ENCODE peak calls at places on chromosome 14, in eight cellular contexts. V, I, C, P, K, T, M and G are unnamed samples.

GRCh38 chr14:104293231-104293841 is 154.9 kb downstream of the KIF26A start:
- DNase-seq in C (no peak), V (peak; percentile 6), I (peak; percentile 10), P (no peak), K (no peak), M (no peak), T (no peak), G (no peak)

GRCh38 chr14:99273025-99273723 is 1.2 kb upstream of the BCL11B start:
- DNase-seq in P (peak; percentile 53), I (no peak), C (peak; percentile 51), M (no peak), V (no peak), T (no peak), K (peak; percentile 58), G (no peak)

GRCh38 chr14:90053044-90053443 is 8.8 kb upstream of the KCNK13 start:
- DNase-seq in K (no peak), I (no peak), T (no peak), M (no peak), C (no peak), P (no peak), V (peak; percentile 61), G (no peak)

GRCh38 chr14:78530078-78530477 is 359.9 kb downstream of the NRXN3 start:
- DNase-seq in K (no peak), M (no peak), P (peak; percentile 45), T (no peak), V (peak; percentile 23), C (no peak), I (no peak), G (peak; percentile 36)

GRCh38 chr14:46290706-46291105 is 360.9 kb downstream of the RPL10L start:
- DNase-seq in T (no peak), K (no peak), P (no peak), C (no peak), I (no peak), M (no peak), V (no peak), G (no peak)

GRCh38 chr14:97468220-97468619 is 671.0 kb downstream of the VRK1 start:
- DNase-seq in K (no peak), I (no peak), V (no peak), C (no peak), T (no peak), P (no peak), M (no peak), G (no peak)

GRCh38 chr14:92577321-92577742 is 63.8 kb downstream of the RIN3 start:
- DNase-seq in P (no peak), K (peak; percentile 41), V (no peak), I (no peak), T (no peak), C (no peak), M (no peak), G (no peak)

GRCh38 chr14:65237956-65238355 is 135.6 kb upstream of the MAX start:
- DNase-seq in P (no peak), T (no peak), V (no peak), C (no peak), M (peak; percentile 85), I (no peak), K (no peak), G (peak; percentile 89)

GRCh38 chr14:22821193-22822016 is 6.2 kb upstream of the SLC7A7 start:
- DNase-seq in I (no peak), K (no peak), M (no peak), T (no peak), V (no peak), C (peak; percentile 64), P (no peak), G (no peak)

GRCh38 chr14:69571879-69572633 is 2.6 kb downstream of the CCDC177 start:
- DNase-seq in M (no peak), V (peak; percentile 33), P (peak; percentile 8), I (no peak), C (no peak), T (no peak), K (no peak), G (no peak)

GRCh38 chr14:95282354-95282985 is 37.2 kb downstream of the CLMN start:
- DNase-seq in C (no peak), P (no peak), I (no peak), K (no peak), M (no peak), V (no peak), T (no peak), G (no peak)

GRCh38 chr14:72679591-72680151 is 214.2 kb downstream of the DPF3 start:
- DNase-seq in I (no peak), P (no peak), T (no peak), C (peak; percentile 72), V (no peak), K (no peak), M (no peak), G (no peak)

GRCh38 chr14:48563465-48563864 is 888.1 kb upstream of the MDGA2 start:
- DNase-seq in P (no peak), T (no peak), M (peak; percentile 95), K (no peak), C (no peak), V (peak; percentile 94), I (no peak), G (no peak)

GRCh38 chr14:104881369-104881979 is 16.4 kb downstream of the CEP170B start:
- DNase-seq in C (peak; percentile 97), V (no peak), I (no peak), K (no peak), P (peak; percentile 34), T (no peak), M (no peak), G (no peak)

GRCh38 chr14:24441904-24442239 is 704 bp downstream of the SDR39U1 start:
- DNase-seq in C (peak; percentile 49), K (no peak), T (no peak), I (no peak), V (peak; percentile 46), P (no peak), M (no peak), G (no peak)

GRCh38 chr14:55160989-55161388 is 30.4 kb downstream of the DLGAP5 start:
- DNase-seq in V (peak; percentile 79), T (no peak), K (no peak), C (peak; percentile 2), P (peak; percentile 32), I (no peak), M (no peak), G (peak; percentile 23)

GRCh38 chr14:55097894-55098560 is 31.0 kb upstream of the LGALS3 start:
- DNase-seq in I (peak; percentile 65), P (peak; percentile 57), K (peak; percentile 22), M (no peak), T (no peak), C (no peak), V (peak; percentile 68), G (no peak)

GRCh38 chr14:90023176-90023896 is 38.5 kb upstream of the KCNK13 start:
- DNase-seq in V (peak; percentile 73), P (no peak), K (no peak), C (no peak), I (no peak), T (no peak), M (no peak), G (no peak)

GRCh38 chr14:24167527-24168114 is 4.3 kb upstream of the REC8 start:
- DNase-seq in C (no peak), P (no peak), V (no peak), M (no peak), K (no peak), I (no peak), T (no peak), G (peak; percentile 57)

GRCh38 chr14:68622856-68623255 is 170.0 kb downstream of the ZFP36L1 start:
- DNase-seq in V (no peak), T (no peak), I (no peak), C (no peak), P (no peak), K (no peak), M (no peak), G (no peak)

GRCh38 chr14:104559043-104559768 is 20.4 kb upstream of the C14orf180 start:
- DNase-seq in I (no peak), K (no peak), C (no peak), T (no peak), P (no peak), M (no peak), V (no peak), G (no peak)

GRCh38 chr14:65854215-65854614 is 441.7 kb downstream of the FUT8 start:
- DNase-seq in C (peak; percentile 44), V (no peak), K (no peak), T (no peak), P (no peak), M (no peak), I (no peak), G (no peak)

GRCh38 chr14:106308839-106309389 is 782.5 kb downstream of the TMEM121 start:
- DNase-seq in K (peak; percentile 73), C (peak; percentile 17), T (no peak), M (peak; percentile 53), P (peak; percentile 81), V (no peak), I (no peak), G (peak; percentile 60)

GRCh38 chr14:72500234-72500838 is 393.6 kb downstream of the DPF3 start:
- DNase-seq in K (no peak), P (no peak), T (no peak), M (no peak), C (no peak), V (peak; percentile 61), I (no peak), G (no peak)

GRCh38 chr14:36767603-36768281 is 106.1 kb downstream of the PAX9 start:
- DNase-seq in T (peak; percentile 27), M (peak; percentile 41), P (no peak), I (no peak), K (no peak), V (peak; percentile 64), C (peak; percentile 22), G (peak; percentile 86)

GRCh38 chr14:98210045-98210678 is 1061.8 kb downstream of the BCL11B start:
- DNase-seq in T (no peak), P (peak; percentile 79), I (no peak), K (peak; percentile 77), M (peak; percentile 17), V (no peak), C (no peak), G (no peak)

GRCh38 chr14:55891692-55892091 is 226.5 kb upstream of the PELI2 start:
- DNase-seq in K (no peak), I (no peak), P (no peak), C (no peak), T (no peak), M (no peak), V (no peak), G (no peak)

GRCh38 chr14:54498579-54498978 is 9.8 kb upstream of the GMFB start:
- DNase-seq in P (no peak), I (no peak), K (no peak), T (no peak), C (no peak), V (no peak), M (no peak), G (no peak)

GRCh38 chr14:20866194-20866593 is 25.0 kb upstream of the RNASE3 start:
- DNase-seq in V (no peak), C (no peak), K (no peak), I (no peak), T (no peak), M (no peak), P (no peak), G (no peak)

GRCh38 chr14:51446771-51447170 is 204.9 kb upstream of the FRMD6 start:
- DNase-seq in V (no peak), T (no peak), I (no peak), K (no peak), M (peak; percentile 27), P (no peak), C (no peak), G (no peak)

GRCh38 chr14:94307410-94307992 is 14.4 kb upstream of the SERPINA10 start:
- DNase-seq in I (no peak), C (no peak), K (no peak), V (peak; percentile 31), M (peak; percentile 39), P (peak; percentile 61), T (no peak), G (peak; percentile 2)

GRCh38 chr14:70441641-70442040 is 10.3 kb upstream of the ADAM21 start:
- DNase-seq in C (no peak), T (no peak), M (no peak), I (no peak), V (no peak), K (no peak), P (no peak), G (no peak)

GRCh38 chr14:85475113-85475512 is 54.8 kb upstream of the FLRT2 start:
- DNase-seq in K (no peak), M (no peak), V (no peak), T (no peak), P (no peak), C (no peak), I (no peak), G (no peak)

GRCh38 chr14:99899578-99900178 is 106.5 kb downstream of the EML1 start:
- DNase-seq in K (no peak), V (peak; percentile 66), C (no peak), P (peak; percentile 28), I (no peak), T (no peak), M (peak; percentile 8), G (peak; percentile 40)